ENCODE peak calls at places on chromosome 13, in six cellular contexts. One of them, this sample, is unnamed.

GRCh38 chr13:114131581-114132418 is 623 bp downstream of the RASA3 start:
- DNase-seq in non-pigmented ciliary epithelial cell: no peak
- DNase-seq in stimulated activated CD4-positive, alpha-beta T cell treated with anti-CD3 and anti-CD28 coated beads, Interleukin-2, amount 100 ng/mL, for 48 hours: no peak
- DNase-seq in AG09319: no peak
- DNase-seq in left colon: peak; percentile 49
- DNase-seq in adrenal gland: no peak
- DNase-seq in this sample: no peak

GRCh38 chr13:26980099-26981031 is 191.2 kb downstream of the USP12 start:
- DNase-seq in non-pigmented ciliary epithelial cell: no peak
- DNase-seq in stimulated activated CD4-positive, alpha-beta T cell treated with anti-CD3 and anti-CD28 coated beads, Interleukin-2, amount 100 ng/mL, for 48 hours: no peak
- DNase-seq in AG09319: no peak
- DNase-seq in left colon: peak; percentile 37
- DNase-seq in adrenal gland: no peak
- DNase-seq in this sample: no peak

GRCh38 chr13:110125157-110125556 is 181.8 kb downstream of the COL4A1 start:
- DNase-seq in non-pigmented ciliary epithelial cell: no peak
- DNase-seq in stimulated activated CD4-positive, alpha-beta T cell treated with anti-CD3 and anti-CD28 coated beads, Interleukin-2, amount 100 ng/mL, for 48 hours: no peak
- DNase-seq in AG09319: no peak
- DNase-seq in left colon: no peak
- DNase-seq in adrenal gland: no peak
- DNase-seq in this sample: no peak

GRCh38 chr13:51397262-51397933 is 55.4 kb downstream of the INTS6 start:
- DNase-seq in non-pigmented ciliary epithelial cell: peak; percentile 22
- DNase-seq in stimulated activated CD4-positive, alpha-beta T cell treated with anti-CD3 and anti-CD28 coated beads, Interleukin-2, amount 100 ng/mL, for 48 hours: no peak
- DNase-seq in AG09319: peak; percentile 48
- DNase-seq in left colon: no peak
- DNase-seq in adrenal gland: peak; percentile 39
- DNase-seq in this sample: no peak

GRCh38 chr13:112968380-112968909 is 569 bp upstream of the MCF2L start:
- DNase-seq in non-pigmented ciliary epithelial cell: no peak
- DNase-seq in stimulated activated CD4-positive, alpha-beta T cell treated with anti-CD3 and anti-CD28 coated beads, Interleukin-2, amount 100 ng/mL, for 48 hours: peak; percentile 10
- DNase-seq in AG09319: no peak
- DNase-seq in left colon: peak; percentile 82
- DNase-seq in adrenal gland: no peak
- DNase-seq in this sample: no peak

GRCh38 chr13:42001580-42001979 is 40.7 kb upstream of the VWA8 start:
- DNase-seq in non-pigmented ciliary epithelial cell: peak; percentile 76
- DNase-seq in stimulated activated CD4-positive, alpha-beta T cell treated with anti-CD3 and anti-CD28 coated beads, Interleukin-2, amount 100 ng/mL, for 48 hours: no peak
- DNase-seq in AG09319: peak; percentile 37
- DNase-seq in left colon: no peak
- DNase-seq in adrenal gland: peak; percentile 33
- DNase-seq in this sample: no peak

GRCh38 chr13:111281751-111282311 is 38.6 kb upstream of the TEX29 start:
- DNase-seq in non-pigmented ciliary epithelial cell: no peak
- DNase-seq in stimulated activated CD4-positive, alpha-beta T cell treated with anti-CD3 and anti-CD28 coated beads, Interleukin-2, amount 100 ng/mL, for 48 hours: no peak
- DNase-seq in AG09319: no peak
- DNase-seq in left colon: no peak
- DNase-seq in adrenal gland: no peak
- DNase-seq in this sample: no peak

GRCh38 chr13:20192470-20193141 is at the start of gene GJB2:
- DNase-seq in non-pigmented ciliary epithelial cell: no peak
- DNase-seq in stimulated activated CD4-positive, alpha-beta T cell treated with anti-CD3 and anti-CD28 coated beads, Interleukin-2, amount 100 ng/mL, for 48 hours: no peak
- DNase-seq in AG09319: no peak
- DNase-seq in left colon: peak; percentile 78
- DNase-seq in adrenal gland: no peak
- DNase-seq in this sample: no peak

GRCh38 chr13:97256343-97256783 is 34.2 kb downstream of the MBNL2 start:
- DNase-seq in non-pigmented ciliary epithelial cell: peak; percentile 97
- DNase-seq in stimulated activated CD4-positive, alpha-beta T cell treated with anti-CD3 and anti-CD28 coated beads, Interleukin-2, amount 100 ng/mL, for 48 hours: no peak
- DNase-seq in AG09319: peak; percentile 83
- DNase-seq in left colon: no peak
- DNase-seq in adrenal gland: no peak
- DNase-seq in this sample: no peak